ENCODE peak calls at places on chromosomes 13 and 19, in nine cellular contexts. M is MG63, L is T-helper 2 cell, Y is tibial artery, A is EL, I is fibroblast of the conjunctiva, S is foreskin melanocyte, C is HS-27A, V is cerebellar nuclear complex. W is an unnamed sample.

GRCh38 chr13:51728275-51728673 is 75.7 kb downstream of the DHRS12 start:
- DNase-seq in M (no peak), L (no peak), Y (no peak), A (no peak), I (no peak), S (no peak), C (no peak), V (no peak), W (no peak)

GRCh38 chr19:5188548-5189317 is 151.9 kb downstream of the PTPRS start:
- DNase-seq in M (no peak), L (no peak), Y (no peak), A (no peak), I (no peak), S (no peak), C (no peak), V (no peak), W (no peak)

GRCh38 chr13:65095697-65096096 is 2134.4 kb downstream of the PCDH9 start:
- DNase-seq in M (no peak), L (no peak), Y (no peak), A (no peak), I (peak), S (no peak), C (no peak), V (no peak), W (no peak)

GRCh38 chr13:46324976-46325375 is 62.1 kb downstream of the RUBCNL start:
- DNase-seq in M (no peak), L (no peak), Y (no peak), A (peak), I (no peak), S (no peak), C (no peak), V (no peak), W (no peak)

GRCh38 chr13:21675095-21676007 is 4.5 kb downstream of the FGF9 start:
- DNase-seq in M (peak), L (no peak), Y (no peak), A (no peak), I (no peak), S (no peak), C (no peak), V (no peak), W (no peak)

GRCh38 chr13:80923907-80924306 is 583.0 kb upstream of the SPRY2 start:
- DNase-seq in M (no peak), L (no peak), Y (no peak), A (no peak), I (no peak), S (no peak), C (no peak), V (no peak), W (no peak)

GRCh38 chr19:55242517-55242916 is 14.0 kb upstream of the TMEM86B start:
- DNase-seq in M (no peak), L (no peak), Y (no peak), A (no peak), I (no peak), S (peak), C (no peak), V (no peak), W (no peak)

GRCh38 chr13:111566567-111566966 is 246.1 kb downstream of the TEX29 start:
- DNase-seq in M (no peak), L (no peak), Y (no peak), A (no peak), I (no peak), S (no peak), C (no peak), V (no peak), W (no peak)

GRCh38 chr13:26406791-26407190 is 150.7 kb upstream of the WASF3 start:
- DNase-seq in M (no peak), L (no peak), Y (no peak), A (no peak), I (no peak), S (no peak), C (no peak), V (no peak), W (no peak)

GRCh38 chr19:38142176-38143035 is 81.6 kb downstream of the DPF1 start:
- DNase-seq in M (peak), L (peak), Y (no peak), A (peak), I (peak), S (peak), C (peak), V (no peak), W (no peak)

GRCh38 chr13:37752156-37752555 is 117.4 kb downstream of the TRPC4 start:
- DNase-seq in M (no peak), L (no peak), Y (no peak), A (no peak), I (no peak), S (no peak), C (no peak), V (no peak), W (no peak)

GRCh38 chr13:64709079-64709478 is 2521.1 kb downstream of the PCDH9 start:
- DNase-seq in M (no peak), L (no peak), Y (peak), A (peak), I (no peak), S (no peak), C (no peak), V (no peak), W (no peak)

GRCh38 chr19:14107581-14108461 is 9.7 kb downstream of the PRKACA start:
- DNase-seq in M (peak), L (no peak), Y (peak), A (no peak), I (no peak), S (no peak), C (no peak), V (no peak), W (no peak)

GRCh38 chr13:20125129-20125782 is 35.6 kb downstream of the GJA3 start:
- DNase-seq in M (peak), L (no peak), Y (no peak), A (peak), I (no peak), S (peak), C (no peak), V (no peak), W (no peak)

GRCh38 chr13:21481359-21481758 is 22.3 kb upstream of the ZDHHC20 start:
- DNase-seq in M (no peak), L (no peak), Y (no peak), A (no peak), I (no peak), S (no peak), C (no peak), V (no peak), W (no peak)

GRCh38 chr13:41681587-41681986 is 224.2 kb downstream of the RGCC start:
- DNase-seq in M (no peak), L (no peak), Y (no peak), A (no peak), I (no peak), S (no peak), C (no peak), V (no peak), W (no peak)

GRCh38 chr13:24161980-24162517 is 1.5 kb downstream of the SPATA13 start:
- DNase-seq in M (no peak), L (no peak), Y (no peak), A (no peak), I (no peak), S (no peak), C (no peak), V (no peak), W (no peak)

GRCh38 chr19:1401138-1401888 is at the start of gene GAMT:
- DNase-seq in M (peak), L (peak), Y (no peak), A (peak), I (no peak), S (no peak), C (no peak), V (no peak), W (peak)

GRCh38 chr19:10979950-10980349 is 19.1 kb downstream of the SMARCA4 start:
- DNase-seq in M (no peak), L (no peak), Y (no peak), A (no peak), I (no peak), S (no peak), C (no peak), V (no peak), W (no peak)

GRCh38 chr13:114015608-114016295 is 41.9 kb upstream of the C13orf46 start:
- DNase-seq in M (no peak), L (no peak), Y (no peak), A (no peak), I (no peak), S (no peak), C (no peak), V (no peak), W (no peak)

GRCh38 chr13:103218253-103218652 is 152.0 kb upstream of the SLC10A2 start:
- DNase-seq in M (no peak), L (no peak), Y (no peak), A (no peak), I (no peak), S (no peak), C (no peak), V (no peak), W (no peak)

GRCh38 chr13:103931885-103932284 is 865.7 kb upstream of the SLC10A2 start:
- DNase-seq in M (no peak), L (no peak), Y (no peak), A (no peak), I (no peak), S (no peak), C (no peak), V (no peak), W (no peak)

GRCh38 chr19:57377498-57378146 is 12.0 kb upstream of the ZNF548 start:
- DNase-seq in M (no peak), L (no peak), Y (no peak), A (no peak), I (no peak), S (no peak), C (no peak), V (no peak), W (no peak)

GRCh38 chr13:28981530-28981929 is 161.4 kb downstream of the MTUS2 start:
- DNase-seq in M (no peak), L (no peak), Y (no peak), A (no peak), I (no peak), S (no peak), C (no peak), V (no peak), W (no peak)

GRCh38 chr19:17406887-17407196 is 1.4 kb upstream of the BST2 start:
- DNase-seq in M (no peak), L (no peak), Y (no peak), A (no peak), I (no peak), S (no peak), C (no peak), V (no peak), W (no peak)

GRCh38 chr13:102846261-102847015 is 606 bp downstream of the ERCC5 start:
- DNase-seq in M (peak), L (peak), Y (no peak), A (peak), I (no peak), S (peak), C (no peak), V (no peak), W (peak)

GRCh38 chr19:56026769-56027168 is 40.2 kb downstream of the NLRP5 start:
- DNase-seq in M (no peak), L (no peak), Y (no peak), A (no peak), I (no peak), S (no peak), C (no peak), V (no peak), W (no peak)